ENCODE peak calls at places on chromosomes 2 and 18, in four cellular contexts. B, D, Z and L are unnamed samples. For H3K4me1, the result is how much of the 10 kb centered on the place peaks cover.

GRCh38 chr18:5029622-5030021 is 167.4 kb downstream of the AKAIN1 start:
- DNase-seq in B (no peak), D (no peak), Z (no peak), L (no peak)

GRCh38 chr18:2627821-2628276 is 27.7 kb upstream of the SMCHD1 start:
- DNase-seq in B (no peak), D (no peak), Z (no peak), L (peak)

GRCh38 chr2:152504618-152505017 is 169.6 kb downstream of the FMNL2 start:
- DNase-seq in B (no peak), D (no peak), Z (no peak), L (no peak)

GRCh38 chr2:152406119-152406835 is 71.3 kb downstream of the FMNL2 start:
- DNase-seq in B (no peak), D (no peak), Z (no peak), L (no peak)

GRCh38 chr2:144382848-144383247 is 137.1 kb downstream of the ZEB2 start:
- DNase-seq in B (no peak), D (peak), Z (no peak), L (no peak)

GRCh38 chr2:15640291-15640711 is 48.6 kb downstream of the DDX1 start:
- DNase-seq in B (peak), D (no peak), Z (no peak), L (peak)

GRCh38 chr2:31886700-31887099 is 124.1 kb downstream of the MEMO1 start:
- DNase-seq in B (no peak), D (no peak), Z (no peak), L (peak)

GRCh38 chr2:8694737-8695136 is 12.9 kb downstream of the ID2 start:
- DNase-seq in B (no peak), D (no peak), Z (no peak), L (no peak)

GRCh38 chr18:73841661-73842060 is 306.0 kb downstream of the FBXO15 start:
- DNase-seq in B (no peak), D (no peak), Z (no peak), L (no peak)
- TF ChIP-seq CTCF in B (no peak), D (no peak), Z (peak), L (no peak)

GRCh38 chr2:47697000-47697601 is 85.8 kb upstream of the MSH6 start:
- DNase-seq in B (no peak), D (peak), Z (no peak), L (no peak)

GRCh38 chr2:47699533-47700215 is 83.3 kb upstream of the MSH6 start:
- DNase-seq in B (no peak), D (no peak), Z (no peak), L (no peak)

GRCh38 chr2:47695800-47696477 is 87.0 kb upstream of the MSH6 start:
- DNase-seq in B (no peak), D (no peak), Z (no peak), L (no peak)

GRCh38 chr2:47696478-47696831 is 86.5 kb upstream of the MSH6 start:
- DNase-seq in B (no peak), D (no peak), Z (no peak), L (no peak)
- H3K4me1 ChIP-seq in B (under half), D (under half), Z (under half), L (under half)

DNA sequence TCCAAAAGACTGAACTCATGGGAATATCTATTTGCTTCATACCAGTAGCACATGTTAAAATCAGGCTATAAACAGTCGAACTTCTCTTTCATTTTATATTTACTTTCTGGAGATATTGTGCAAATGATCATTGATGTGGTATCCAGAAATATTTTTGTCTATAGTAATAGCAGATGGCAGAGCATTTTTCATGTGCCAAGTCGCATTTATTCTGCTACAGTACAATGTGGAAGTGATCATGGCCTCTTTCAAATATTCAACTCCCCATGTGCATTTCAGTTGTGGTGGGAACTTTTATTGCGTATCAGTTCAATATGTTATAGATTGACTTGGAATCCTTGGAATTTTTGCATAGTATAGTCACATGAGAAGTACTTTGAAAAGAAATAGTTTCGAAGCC is 57.4 kb downstream of the RHBDD1 start:
- DNase-seq in B (no peak), D (no peak), Z (no peak), L (no peak)
- TF ChIP-seq NFIC in B (no peak), D (no peak), Z (no peak), L (no peak)

DNA sequence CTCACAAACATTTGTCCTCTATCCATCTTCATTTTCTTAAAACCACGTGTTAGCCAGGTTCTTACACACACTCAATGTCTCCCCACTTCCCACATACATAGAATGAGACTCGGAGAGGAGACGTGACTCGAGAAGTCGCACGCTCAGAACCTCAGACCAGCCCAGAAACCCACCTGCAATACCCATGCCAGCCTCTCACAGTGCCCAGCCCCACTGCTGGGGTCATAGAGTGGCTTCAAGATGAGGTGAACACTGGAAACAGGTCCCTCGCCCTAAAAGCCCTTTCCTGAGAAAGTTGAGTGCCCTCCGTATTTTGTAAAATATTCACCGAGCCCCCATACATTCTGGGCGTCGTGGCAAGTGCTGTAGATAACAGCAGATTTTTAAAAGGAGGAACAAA is 487.4 kb downstream of the EIPR1 start:
- DNase-seq in B (no peak), D (no peak), Z (no peak), L (no peak)
- TF ChIP-seq CTCF in B (no peak), D (no peak), Z (no peak), L (no peak)

GRCh38 chr2:240998706-240999000 is 235 bp downstream of the SNED1 start:
- DNase-seq in B (no peak), D (no peak), Z (no peak), L (no peak)
- H3K4me1 ChIP-seq in B (under half), D (under half), Z (under half), L (under half)

GRCh38 chr18:79898952-79899608 is 52.4 kb downstream of the SLC66A2 start:
- DNase-seq in B (no peak), D (no peak), Z (no peak), L (no peak)

GRCh38 chr18:79901665-79902064 is 49.8 kb downstream of the SLC66A2 start:
- DNase-seq in B (no peak), D (no peak), Z (no peak), L (no peak)

GRCh38 chr18:79897940-79898625 is 53.4 kb downstream of the SLC66A2 start:
- DNase-seq in B (no peak), D (no peak), Z (no peak), L (no peak)

GRCh38 chr18:79900610-79901570 is 50.6 kb downstream of the SLC66A2 start:
- DNase-seq in B (no peak), D (no peak), Z (peak), L (no peak)

DNA sequence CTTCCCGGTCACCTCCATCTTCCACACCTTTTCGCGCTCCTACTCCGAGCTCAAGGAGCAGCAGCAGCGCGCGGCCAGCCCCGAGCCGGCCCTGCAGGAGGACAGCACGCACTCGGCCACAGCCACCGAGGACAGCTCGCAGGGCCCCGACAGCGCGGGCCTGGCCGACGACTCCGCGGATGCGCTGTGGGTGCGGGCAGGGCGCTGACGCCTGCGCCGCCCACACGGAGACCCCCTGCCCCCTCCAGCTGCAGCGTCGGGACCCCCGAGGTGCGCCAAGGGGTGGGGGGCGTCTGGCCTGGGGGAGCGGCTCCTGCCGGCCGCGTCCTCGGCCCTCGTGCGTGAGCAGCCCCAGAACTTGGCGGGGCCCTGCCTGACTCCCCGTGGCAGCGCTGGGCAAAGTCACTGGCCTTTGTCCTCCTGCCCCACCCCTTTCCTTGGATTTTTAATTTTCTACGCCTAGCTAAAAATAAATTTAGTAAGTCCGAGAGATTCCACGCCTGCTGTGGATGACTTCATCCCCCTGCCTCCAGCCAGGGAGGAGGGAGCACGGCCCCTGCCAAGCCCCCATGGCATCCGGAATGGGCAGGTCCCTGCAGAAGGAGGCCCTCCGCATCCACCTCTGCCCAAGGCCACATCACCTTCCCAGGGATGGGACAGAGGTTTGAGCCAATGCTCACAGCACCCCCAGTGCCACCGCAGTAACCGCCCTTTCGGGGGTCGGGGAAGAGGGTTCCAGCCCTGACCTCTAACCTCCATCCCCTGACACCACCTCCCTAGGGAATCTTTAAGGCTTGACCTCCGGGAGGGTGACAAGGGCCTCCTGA is 51.6 kb downstream of the SLC66A2 start:
- DNase-seq in B (no peak), D (no peak), Z (no peak), L (no peak)
- TF ChIP-seq NFIC in B (no peak), D (no peak), Z (no peak), L (no peak)

GRCh38 chr2:96143848-96144480 is 1.3 kb downstream of the DUSP2 start:
- DNase-seq in B (no peak), D (no peak), Z (no peak), L (no peak)
- TF ChIP-seq CTCF in B (no peak), D (peak), Z (no peak), L (peak)

DNA sequence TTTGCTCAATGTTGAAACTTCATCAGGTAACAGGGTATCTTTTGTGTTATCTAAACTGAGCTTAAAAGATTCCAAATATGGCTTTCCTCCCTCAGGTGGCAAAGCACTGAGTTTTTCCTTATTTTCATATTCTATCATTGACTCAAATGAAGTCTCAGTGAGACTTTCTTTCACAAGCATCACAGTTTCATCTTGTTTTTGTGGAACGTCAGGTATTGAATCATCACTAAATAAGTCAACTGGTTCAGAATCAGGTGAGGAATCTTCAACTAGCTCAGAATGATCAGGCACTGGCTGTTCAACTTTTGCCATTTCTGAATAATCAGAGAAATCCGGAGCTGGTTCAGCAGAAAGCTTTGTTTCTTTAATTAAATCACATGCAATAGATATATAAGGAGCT is 24.6 kb downstream of the RTN4 start:
- DNase-seq in B (no peak), D (no peak), Z (no peak), L (no peak)
- H3K4me1 ChIP-seq in B (under half), D (under half), Z (under half), L (half or more)

GRCh38 chr2:106975641-106976040 is 89.7 kb upstream of the ST6GAL2 start:
- DNase-seq in B (no peak), D (no peak), Z (no peak), L (no peak)

GRCh38 chr2:106969777-106970176 is 83.8 kb upstream of the ST6GAL2 start:
- DNase-seq in B (no peak), D (no peak), Z (no peak), L (no peak)

GRCh38 chr2:106972782-106973181 is 86.8 kb upstream of the ST6GAL2 start:
- DNase-seq in B (no peak), D (no peak), Z (no peak), L (no peak)

GRCh38 chr2:106974891-106975290 is 88.9 kb upstream of the ST6GAL2 start:
- DNase-seq in B (no peak), D (no peak), Z (no peak), L (no peak)

DNA sequence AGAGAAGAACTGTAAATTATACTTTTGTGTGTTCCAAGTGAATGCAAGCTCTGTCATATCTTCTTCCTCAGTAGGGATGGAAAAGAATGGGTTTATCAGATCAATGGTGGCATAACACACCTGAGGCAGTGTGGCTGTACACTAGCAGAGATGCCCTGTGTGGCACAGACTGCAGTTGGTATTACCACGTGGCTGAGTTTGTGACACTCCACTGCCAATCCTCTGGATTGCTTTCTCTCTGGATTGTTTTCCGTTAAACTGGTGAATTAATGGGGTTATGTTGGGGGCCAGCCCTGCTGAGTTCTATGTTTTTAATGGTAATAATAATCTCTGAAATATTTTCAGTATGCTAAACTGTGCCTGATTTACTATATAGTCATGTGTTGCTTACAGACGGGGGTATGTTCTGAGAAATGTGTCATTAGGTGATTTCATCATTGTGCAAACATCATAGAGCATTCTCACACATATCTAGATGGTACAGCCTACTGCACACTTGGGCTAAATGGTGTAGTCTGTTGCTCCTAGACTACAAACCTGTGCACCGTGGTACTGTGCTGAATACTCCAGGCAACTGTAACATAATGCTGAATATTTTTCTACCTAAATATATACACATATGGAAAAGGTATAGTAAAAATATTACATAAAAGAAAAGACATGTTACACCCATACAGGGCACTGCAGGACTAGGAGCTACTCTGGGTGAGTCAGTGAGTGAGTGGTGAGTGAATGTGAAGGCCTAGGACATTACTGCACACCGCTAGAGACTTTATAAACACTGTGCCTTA is 84.7 kb upstream of the ST6GAL2 start:
- DNase-seq in B (no peak), D (no peak), Z (no peak), L (no peak)
- TF ChIP-seq NFIC in B (no peak), D (no peak), Z (no peak), L (no peak)

DNA sequence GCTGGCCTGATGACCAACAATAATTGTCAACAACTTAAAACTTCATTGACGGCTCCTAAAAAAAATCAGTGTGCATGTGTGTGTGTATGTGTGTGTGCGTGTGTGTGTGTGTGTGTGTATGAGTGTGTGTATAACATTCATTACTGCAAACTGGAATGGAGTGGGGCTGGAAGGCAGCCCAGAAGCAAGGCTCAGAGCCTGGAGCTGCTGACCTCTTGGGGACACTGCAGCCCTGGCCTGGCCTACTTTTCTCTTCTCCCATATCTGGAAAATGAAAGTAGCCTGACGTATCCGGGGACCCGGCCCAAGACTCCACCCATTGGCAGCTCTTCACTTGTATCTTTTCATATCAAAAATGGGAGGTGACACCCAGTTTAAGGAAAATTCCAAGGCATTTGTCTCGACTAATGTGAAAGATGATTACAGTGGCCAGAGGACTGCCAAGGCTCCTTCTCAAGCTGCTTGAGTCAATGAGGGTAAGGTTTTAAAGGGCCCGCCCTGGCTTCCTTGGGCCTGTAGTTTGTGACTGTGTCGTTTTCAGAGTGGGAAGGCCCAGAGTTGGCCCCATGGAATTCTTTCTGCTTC is 72.4 kb upstream of the IL1R1 start:
- DNase-seq in B (no peak), D (no peak), Z (no peak), L (peak)
- TF ChIP-seq CTCF in B (peak), D (no peak), Z (peak), L (peak)